ENCODE peak calls at places on chromosome 12, in seven cellular contexts. E, J, X, O, Y, P and K are unnamed samples.

GRCh38 chr12:123384318-123384993 is 524 bp downstream of the KMT5A start:
- DNase-seq in O (no peak), Y (peak; percentile 43), P (no peak), J (peak; percentile 75), X (no peak), E (no peak), K (no peak)

GRCh38 chr12:750356-751191 is 1.8 kb upstream of the WNK1 start:
- DNase-seq in O (no peak), E (no peak), P (no peak), X (no peak), Y (no peak), J (no peak), K (no peak)

GRCh38 chr12:11693626-11694025 is 44.2 kb downstream of the ETV6 start:
- DNase-seq in X (no peak), J (no peak), Y (no peak), P (no peak), O (no peak), E (no peak), K (no peak)

GRCh38 chr12:49909826-49910225 is 6.1 kb upstream of the FAIM2 start:
- DNase-seq in J (peak; percentile 81), P (no peak), E (no peak), X (peak; percentile 82), O (peak; percentile 69), Y (peak; percentile 74), K (peak; percentile 81)

GRCh38 chr12:124510301-124510970 is 57.0 kb downstream of the NCOR2 start:
- DNase-seq in X (no peak), P (no peak), J (peak; percentile 78), O (no peak), Y (no peak), E (no peak), K (no peak)

GRCh38 chr12:2691001-2691339 is 103.8 kb upstream of the FKBP4 start:
- DNase-seq in P (peak; percentile 36), Y (no peak), E (no peak), X (peak; percentile 19), J (peak; percentile 74), O (peak; percentile 7), K (peak; percentile 49)

GRCh38 chr12:42296503-42297109 is 29.3 kb downstream of the ZCRB1 start:
- DNase-seq in O (no peak), X (no peak), E (no peak), Y (no peak), P (no peak), J (no peak), K (no peak)

GRCh38 chr12:40946612-40947194 is 241.4 kb upstream of the PDZRN4 start:
- DNase-seq in X (peak; percentile 26), P (no peak), O (peak; percentile 42), E (no peak), J (no peak), Y (no peak), K (no peak)

GRCh38 chr12:23083267-23083666 is 458.3 kb downstream of the ETNK1 start:
- DNase-seq in Y (peak; percentile 93), P (no peak), O (peak; percentile 92), X (peak; percentile 98), E (no peak), J (no peak), K (no peak)

GRCh38 chr12:75656650-75657049 is 145.2 kb upstream of the KRR1 start:
- DNase-seq in E (no peak), Y (peak; percentile 98), O (peak; percentile 95), J (no peak), P (no peak), X (peak; percentile 83), K (no peak)

GRCh38 chr12:116939734-116940133 is 29.0 kb downstream of the FBXW8 start:
- DNase-seq in P (no peak), J (no peak), Y (no peak), E (peak; percentile 30), X (no peak), O (no peak), K (no peak)

GRCh38 chr12:53791735-53792326 is 40.1 kb upstream of the CISTR start:
- DNase-seq in P (peak; percentile 12), O (no peak), E (no peak), Y (peak; percentile 26), X (no peak), J (no peak), K (no peak)

GRCh38 chr12:120110550-120111501 is 5.7 kb downstream of the RAB35 start:
- DNase-seq in O (no peak), Y (no peak), P (peak; percentile 23), J (peak; percentile 83), X (no peak), E (peak; percentile 71), K (peak; percentile 88)

GRCh38 chr12:31317471-31318397 is 8.2 kb downstream of the SINHCAF start:
- DNase-seq in O (no peak), E (no peak), X (no peak), Y (peak; percentile 33), P (no peak), J (no peak), K (no peak)

GRCh38 chr12:87509233-87509820 is 519.9 kb downstream of the C12orf50 start:
- DNase-seq in J (no peak), P (no peak), Y (peak; percentile 68), E (no peak), O (peak; percentile 81), X (peak; percentile 73), K (no peak)

GRCh38 chr12:109875572-109876131 is 4.7 kb downstream of the GLTP start:
- DNase-seq in X (no peak), O (no peak), E (no peak), P (no peak), J (no peak), Y (peak; percentile 56), K (peak; percentile 62)

GRCh38 chr12:131095826-131096680 is 142.3 kb downstream of the ADGRD1 start:
- DNase-seq in Y (no peak), J (no peak), P (no peak), X (no peak), E (no peak), O (no peak), K (peak; percentile 24)

GRCh38 chr12:122859303-122860051 is 24.2 kb downstream of the HIP1R start:
- DNase-seq in E (no peak), Y (no peak), J (peak; percentile 72), P (no peak), X (no peak), O (no peak), K (no peak)

GRCh38 chr12:21580748-21581495 is 23.7 kb downstream of the GYS2 start:
- DNase-seq in J (no peak), O (no peak), P (no peak), E (no peak), X (no peak), Y (no peak), K (no peak)

GRCh38 chr12:100566887-100567637 is 6.4 kb upstream of the GAS2L3 start:
- DNase-seq in P (no peak), O (peak; percentile 34), Y (peak; percentile 12), X (peak; percentile 15), E (no peak), J (no peak), K (no peak)

GRCh38 chr12:93256258-93256969 is 121.3 kb upstream of the NUDT4 start:
- DNase-seq in X (no peak), P (no peak), Y (no peak), O (no peak), E (no peak), J (no peak), K (no peak)

GRCh38 chr12:127899981-127900380 is 367.0 kb upstream of the TMEM132C start:
- DNase-seq in O (no peak), Y (no peak), J (no peak), X (no peak), E (no peak), P (no peak), K (no peak)

GRCh38 chr12:97109441-97109840 is 202.4 kb downstream of the NEDD1 start:
- DNase-seq in P (no peak), Y (no peak), J (no peak), O (no peak), X (no peak), E (no peak), K (no peak)
- H3K4me1 ChIP-seq in P (no peaks in the 10 kb centered on the region), Y (no peaks in the 10 kb centered on the region), J (no peaks in the 10 kb centered on the region), O (no peaks in the 10 kb centered on the region), X (no peaks in the 10 kb centered on the region), E (no peaks in the 10 kb centered on the region), K (no peaks in the 10 kb centered on the region)

DNA sequence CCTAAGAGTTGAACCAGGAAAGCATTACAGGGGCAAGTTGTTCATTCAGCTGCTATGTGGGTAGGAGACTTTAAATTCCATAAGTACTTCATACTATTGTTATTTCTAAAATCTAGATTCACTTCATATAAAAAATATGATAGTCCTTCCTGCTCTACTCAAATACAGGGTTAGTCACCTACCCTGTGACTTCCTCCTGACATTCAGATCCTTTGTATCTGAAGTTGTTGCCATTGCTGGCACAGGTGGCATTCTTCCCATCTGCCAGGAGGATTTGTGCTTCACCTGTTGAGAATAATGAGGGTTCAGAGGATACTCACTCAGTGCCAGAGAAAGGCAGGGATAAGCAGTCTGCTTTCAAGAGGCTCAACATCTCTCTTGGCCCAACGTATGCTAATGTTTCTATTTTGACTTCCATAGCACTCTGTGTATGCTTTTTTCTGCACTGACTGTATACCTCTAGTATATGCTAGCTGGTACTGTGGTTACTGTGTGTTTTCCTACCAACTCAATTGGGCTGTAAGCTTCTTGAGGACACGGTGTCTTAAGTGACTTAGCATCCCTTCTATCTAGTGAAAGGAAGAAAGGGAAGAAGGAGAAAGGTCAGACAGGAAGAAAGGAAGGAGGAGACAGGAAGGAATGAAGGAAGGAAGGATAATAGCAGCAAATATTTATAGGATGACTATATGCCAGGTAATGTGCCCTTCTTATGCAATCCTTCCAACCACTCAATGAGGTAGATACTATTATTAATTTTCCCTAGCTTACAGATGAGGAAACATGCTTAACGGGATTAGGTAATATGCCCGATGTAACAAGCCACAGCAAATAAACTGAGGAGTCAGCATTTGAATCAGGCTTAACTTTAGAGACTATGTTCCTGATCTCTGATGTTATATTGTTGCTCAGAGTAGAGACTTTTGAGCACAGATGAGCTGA is 38.5 kb upstream of the FGF6 start:
- DNase-seq in E (no peak), P (no peak), X (no peak), O (no peak), Y (peak; percentile 87), J (no peak), K (no peak)
- H3K4me3 ChIP-seq in E (no peak overlapping the region), P (no peak overlapping the region), X (no peak overlapping the region), O (no peak overlapping the region), Y (no peak overlapping the region), J (no peak overlapping the region), K (no peak overlapping the region)

GRCh38 chr12:52049688-52050087 is 1.6 kb upstream of the NR4A1 start:
- DNase-seq in P (no peak), O (no peak), J (no peak), Y (no peak), X (no peak), E (no peak), K (no peak)
- H3K4me1 ChIP-seq in P (peaks cover 24% of the 10 kb centered on the region), O (peaks cover 18% of the 10 kb centered on the region), J (peaks cover 8% of the 10 kb centered on the region), Y (peaks cover 24% of the 10 kb centered on the region), X (peaks cover 14% of the 10 kb centered on the region), E (peaks cover 97% of the 10 kb centered on the region), K (peaks cover 63% of the 10 kb centered on the region)

DNA sequence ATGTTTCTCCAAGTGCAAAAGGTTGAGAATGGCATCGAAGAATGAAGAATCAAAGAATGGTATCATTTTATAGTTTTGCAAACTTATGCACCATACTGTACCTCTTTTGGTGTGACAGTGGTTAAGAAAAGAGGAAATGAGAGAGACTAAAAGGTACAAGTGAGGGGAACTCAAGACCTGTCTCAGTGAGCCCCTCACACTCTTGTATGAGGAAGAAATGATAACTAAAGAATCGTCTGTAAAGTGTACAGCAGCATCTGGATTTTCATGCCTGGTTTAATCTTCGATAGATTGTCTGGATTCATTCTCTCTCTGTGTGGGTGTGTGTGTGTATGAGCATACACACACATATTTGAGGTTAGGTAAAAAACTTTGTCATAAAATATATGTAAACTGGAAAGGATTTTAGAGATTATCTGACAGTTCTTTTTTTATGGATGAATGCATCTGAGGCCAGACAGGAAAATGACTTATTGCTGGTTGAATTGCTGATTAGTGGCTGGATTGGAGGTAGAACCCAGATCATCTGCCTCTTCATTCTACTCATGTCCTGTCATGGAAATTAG is 15.9 kb upstream of the SLC38A2 start:
- DNase-seq in P (no peak), E (no peak), Y (no peak), J (no peak), O (peak; percentile 71), X (peak; percentile 95), K (no peak)
- H3K4me3 ChIP-seq in P (no peak overlapping the region), E (no peak overlapping the region), Y (no peak overlapping the region), J (no peak overlapping the region), O (no peak overlapping the region), X (no peak overlapping the region), K (no peak overlapping the region)